ENCODE peak calls at places on chromosomes 3 and 15, in four cellular contexts. One of them, this sample, is unnamed.

GRCh38 chr3:53102601-53103147 is 27.6 kb downstream of the RFT1 start:
- DNase-seq in HepG2: no peak
- DNase-seq in SK-N-SH: no peak
- DNase-seq in HCT116: no peak
- DNase-seq in this sample: no peak

GRCh38 chr15:22808240-22808639 is 21.8 kb downstream of the NIPA1 start:
- DNase-seq in HepG2: no peak
- DNase-seq in SK-N-SH: no peak
- DNase-seq in HCT116: no peak
- DNase-seq in this sample: no peak

GRCh38 chr15:73273181-73274002 is 95.4 kb downstream of the HCN4 start:
- DNase-seq in HepG2: peak
- DNase-seq in SK-N-SH: peak
- DNase-seq in HCT116: peak
- DNase-seq in this sample: peak

GRCh38 chr3:81876826-81877225 is 115.4 kb upstream of the GBE1 start:
- DNase-seq in SK-N-SH: no peak
- DNase-seq in HepG2: no peak
- DNase-seq in HCT116: no peak
- DNase-seq in this sample: peak

GRCh38 chr3:125591116-125591755 is 4.1 kb downstream of the OSBPL11 start:
- DNase-seq in HCT116: no peak
- DNase-seq in SK-N-SH: peak
- DNase-seq in HepG2: no peak
- DNase-seq in this sample: no peak

GRCh38 chr3:15796771-15797599 is 794 bp downstream of the ANKRD28 start:
- DNase-seq in HepG2: peak
- DNase-seq in SK-N-SH: peak
- DNase-seq in HCT116: peak
- DNase-seq in this sample: no peak

GRCh38 chr3:15754047-15754446 is 43.7 kb downstream of the ANKRD28 start:
- DNase-seq in HCT116: no peak
- DNase-seq in SK-N-SH: no peak
- DNase-seq in HepG2: no peak
- DNase-seq in this sample: no peak

GRCh38 chr15:29821416-29822099 is 710 bp downstream of the TJP1 start:
- DNase-seq in HepG2: peak
- DNase-seq in HCT116: peak
- DNase-seq in SK-N-SH: peak
- DNase-seq in this sample: peak

GRCh38 chr3:128348075-128348474 is 118.6 kb downstream of the DNAJB8 start:
- DNase-seq in SK-N-SH: no peak
- DNase-seq in HepG2: no peak
- DNase-seq in HCT116: no peak
- DNase-seq in this sample: no peak

GRCh38 chr3:71305246-71306206 is 278.0 kb downstream of the FOXP1 start:
- DNase-seq in HepG2: peak
- DNase-seq in HCT116: no peak
- DNase-seq in SK-N-SH: no peak
- DNase-seq in this sample: no peak

GRCh38 chr3:140765246-140765645 is 87.4 kb downstream of the TRIM42 start:
- DNase-seq in HCT116: no peak
- DNase-seq in SK-N-SH: no peak
- DNase-seq in HepG2: no peak
- DNase-seq in this sample: no peak

GRCh38 chr3:126487151-126487771 is 11.6 kb upstream of the ZXDC start:
- DNase-seq in HCT116: no peak
- DNase-seq in HepG2: peak
- DNase-seq in SK-N-SH: no peak
- DNase-seq in this sample: no peak

GRCh38 chr3:72797773-72798543 is 50.3 kb downstream of the SHQ1 start:
- DNase-seq in HCT116: no peak
- DNase-seq in SK-N-SH: peak
- DNase-seq in HepG2: peak
- DNase-seq in this sample: no peak

GRCh38 chr3:13566462-13566748 is 17.5 kb downstream of the FBLN2 start:
- DNase-seq in HCT116: no peak
- DNase-seq in HepG2: no peak
- DNase-seq in SK-N-SH: no peak
- DNase-seq in this sample: no peak

GRCh38 chr3:86990734-86991481 is at the start of gene VGLL3:
- DNase-seq in SK-N-SH: peak
- DNase-seq in HCT116: no peak
- DNase-seq in HepG2: no peak
- DNase-seq in this sample: no peak

GRCh38 chr3:159586587-159587202 is 401.9 kb upstream of the IL12A start:
- DNase-seq in HCT116: peak
- DNase-seq in HepG2: peak
- DNase-seq in SK-N-SH: peak
- DNase-seq in this sample: no peak

GRCh38 chr3:107633327-107634141 is 110.8 kb downstream of the BBX start:
- DNase-seq in HCT116: no peak
- DNase-seq in HepG2: no peak
- DNase-seq in SK-N-SH: no peak
- DNase-seq in this sample: no peak

GRCh38 chr15:49674370-49674769 is 53.5 kb downstream of the DTWD1 start:
- DNase-seq in HCT116: no peak
- DNase-seq in SK-N-SH: no peak
- DNase-seq in HepG2: no peak
- DNase-seq in this sample: no peak

GRCh38 chr15:35857812-35858211 is 311.8 kb upstream of the DPH6 start:
- DNase-seq in HCT116: no peak
- DNase-seq in SK-N-SH: no peak
- DNase-seq in HepG2: no peak
- DNase-seq in this sample: no peak

GRCh38 chr15:49495993-49496747 is 73.1 kb downstream of the FGF7 start:
- DNase-seq in HepG2: no peak
- DNase-seq in SK-N-SH: no peak
- DNase-seq in HCT116: no peak
- DNase-seq in this sample: no peak

DNA sequence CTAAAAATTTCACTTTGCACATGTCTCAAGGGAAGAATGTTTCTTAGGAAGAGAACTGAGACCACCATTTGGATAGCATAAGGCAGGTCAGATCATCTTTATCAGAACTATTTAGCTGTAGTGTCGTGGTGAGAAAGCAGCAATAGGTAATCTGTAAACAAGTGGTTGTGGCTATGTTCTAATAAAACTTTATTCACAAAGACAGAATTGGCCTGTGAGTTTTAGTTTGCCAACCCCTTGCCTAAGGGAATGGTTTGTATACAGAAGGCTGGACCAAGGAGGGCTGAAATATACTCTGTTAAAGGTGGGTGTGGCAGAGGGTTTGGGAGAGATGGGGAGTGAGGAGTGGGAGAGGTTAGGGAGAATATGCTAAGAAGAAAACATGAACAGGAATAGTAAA is 10.6 kb upstream of the RBM5 start:
- DNase-seq in SK-N-SH: no peak
- DNase-seq in HepG2: no peak
- DNase-seq in HCT116: no peak
- DNase-seq in this sample: no peak
- TF ChIP-seq JUND in SK-N-SH: no peak
- TF ChIP-seq JUND in HepG2: no peak
- TF ChIP-seq JUND in HCT116: no peak
- TF ChIP-seq JUND in this sample: no peak

GRCh38 chr15:42499888-42500609 is 4.6 kb downstream of the SNAP23 start:
- DNase-seq in HCT116: no peak
- DNase-seq in HepG2: no peak
- DNase-seq in SK-N-SH: peak
- DNase-seq in this sample: no peak
- TF ChIP-seq JUND in HCT116: no peak
- TF ChIP-seq JUND in HepG2: no peak
- TF ChIP-seq JUND in SK-N-SH: no peak
- TF ChIP-seq JUND in this sample: no peak

GRCh38 chr15:31215490-31216209 is 111.0 kb upstream of the KLF13 start:
- DNase-seq in SK-N-SH: peak
- DNase-seq in HepG2: peak
- DNase-seq in HCT116: no peak
- DNase-seq in this sample: peak

GRCh38 chr15:31212286-31212685 is 110.8 kb upstream of the TRPM1 start:
- DNase-seq in HepG2: no peak
- DNase-seq in HCT116: no peak
- DNase-seq in SK-N-SH: no peak
- DNase-seq in this sample: no peak

GRCh38 chr15:31214864-31215489 is 111.7 kb upstream of the KLF13 start:
- DNase-seq in SK-N-SH: no peak
- DNase-seq in HCT116: no peak
- DNase-seq in HepG2: no peak
- DNase-seq in this sample: no peak

GRCh38 chr15:31212956-31213694 is 111.6 kb upstream of the TRPM1 start:
- DNase-seq in HepG2: no peak
- DNase-seq in SK-N-SH: no peak
- DNase-seq in HCT116: no peak
- DNase-seq in this sample: no peak

GRCh38 chr15:31214158-31214863 is 112.3 kb upstream of the KLF13 start:
- DNase-seq in HCT116: no peak
- DNase-seq in HepG2: no peak
- DNase-seq in SK-N-SH: no peak
- DNase-seq in this sample: no peak
- TF ChIP-seq JUND in HCT116: no peak
- TF ChIP-seq JUND in HepG2: no peak
- TF ChIP-seq JUND in SK-N-SH: no peak
- TF ChIP-seq JUND in this sample: no peak

GRCh38 chr15:90819390-90819789 is 49.0 kb upstream of the FURIN start:
- DNase-seq in HCT116: no peak
- DNase-seq in HepG2: no peak
- DNase-seq in SK-N-SH: no peak
- DNase-seq in this sample: no peak
- TF ChIP-seq JUND in HCT116: no peak
- TF ChIP-seq JUND in HepG2: no peak
- TF ChIP-seq JUND in SK-N-SH: no peak
- TF ChIP-seq JUND in this sample: no peak

DNA sequence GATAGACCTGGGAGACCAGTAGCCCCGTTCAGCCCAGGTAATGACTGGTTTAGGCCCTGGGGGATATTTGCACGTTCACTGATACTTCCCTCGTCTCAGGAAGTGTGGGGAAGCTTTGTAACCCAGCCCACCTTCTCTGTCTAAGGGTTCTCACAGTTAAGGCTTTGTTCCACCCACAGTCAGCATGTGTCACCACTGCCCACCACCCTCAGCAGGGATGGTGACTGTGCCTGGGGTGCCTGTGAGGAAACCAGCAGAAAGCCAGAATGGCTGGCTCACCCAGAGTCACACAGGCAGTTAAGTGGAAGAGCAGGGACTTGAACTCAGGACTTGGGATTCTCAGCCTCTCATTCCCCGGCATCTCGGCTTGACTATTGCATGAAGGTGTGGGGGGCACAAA is 5.2 kb downstream of the KBTBD13 start:
- DNase-seq in HCT116: no peak
- DNase-seq in HepG2: no peak
- DNase-seq in SK-N-SH: no peak
- DNase-seq in this sample: no peak
- TF ChIP-seq JUND in HCT116: no peak
- TF ChIP-seq JUND in HepG2: no peak
- TF ChIP-seq JUND in SK-N-SH: no peak
- TF ChIP-seq JUND in this sample: no peak

GRCh38 chr3:194097141-194097880 is 38.6 kb upstream of the HES1 start:
- DNase-seq in HepG2: no peak
- DNase-seq in HCT116: no peak
- DNase-seq in SK-N-SH: no peak
- DNase-seq in this sample: peak
- TF ChIP-seq JUND in HepG2: no peak
- TF ChIP-seq JUND in HCT116: no peak
- TF ChIP-seq JUND in SK-N-SH: no peak
- TF ChIP-seq JUND in this sample: no peak

GRCh38 chr3:188680189-188680588 is 491.6 kb upstream of the TPRG1 start:
- DNase-seq in HepG2: no peak
- DNase-seq in SK-N-SH: no peak
- DNase-seq in HCT116: no peak
- DNase-seq in this sample: no peak

GRCh38 chr3:188686319-188686718 is 485.5 kb upstream of the TPRG1 start:
- DNase-seq in HepG2: no peak
- DNase-seq in SK-N-SH: no peak
- DNase-seq in HCT116: no peak
- DNase-seq in this sample: no peak

GRCh38 chr3:188685789-188686188 is 486.0 kb upstream of the TPRG1 start:
- DNase-seq in HCT116: no peak
- DNase-seq in HepG2: no peak
- DNase-seq in SK-N-SH: no peak
- DNase-seq in this sample: no peak

GRCh38 chr3:188682316-188682715 is 489.5 kb upstream of the TPRG1 start:
- DNase-seq in HCT116: no peak
- DNase-seq in HepG2: no peak
- DNase-seq in SK-N-SH: no peak
- DNase-seq in this sample: no peak

DNA sequence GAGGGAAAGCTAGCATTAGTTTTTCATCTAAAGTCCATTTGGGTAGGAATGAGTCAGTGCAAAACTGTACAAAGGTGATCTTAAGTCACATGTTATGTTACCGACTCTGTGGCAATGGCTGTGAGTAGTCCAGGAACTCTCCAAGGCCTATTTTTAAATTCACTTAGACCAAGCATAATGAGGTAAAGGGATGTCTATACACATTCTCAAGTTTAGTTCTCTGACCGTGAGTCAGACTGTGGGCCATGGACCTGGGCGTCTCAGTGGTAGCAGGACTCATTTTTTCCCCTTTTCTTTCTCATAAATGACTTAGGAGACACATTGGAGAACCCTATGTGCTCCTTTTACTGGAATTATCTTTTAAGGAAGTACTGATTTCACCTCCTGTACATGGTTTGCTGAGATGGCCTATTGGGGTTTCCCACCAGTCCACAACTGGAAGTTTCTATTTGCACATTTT is 488.7 kb upstream of the TPRG1 start:
- DNase-seq in HCT116: no peak
- DNase-seq in HepG2: peak
- DNase-seq in SK-N-SH: no peak
- DNase-seq in this sample: no peak
- TF ChIP-seq JUND in HCT116: no peak
- TF ChIP-seq JUND in HepG2: no peak
- TF ChIP-seq JUND in SK-N-SH: no peak
- TF ChIP-seq JUND in this sample: no peak

DNA sequence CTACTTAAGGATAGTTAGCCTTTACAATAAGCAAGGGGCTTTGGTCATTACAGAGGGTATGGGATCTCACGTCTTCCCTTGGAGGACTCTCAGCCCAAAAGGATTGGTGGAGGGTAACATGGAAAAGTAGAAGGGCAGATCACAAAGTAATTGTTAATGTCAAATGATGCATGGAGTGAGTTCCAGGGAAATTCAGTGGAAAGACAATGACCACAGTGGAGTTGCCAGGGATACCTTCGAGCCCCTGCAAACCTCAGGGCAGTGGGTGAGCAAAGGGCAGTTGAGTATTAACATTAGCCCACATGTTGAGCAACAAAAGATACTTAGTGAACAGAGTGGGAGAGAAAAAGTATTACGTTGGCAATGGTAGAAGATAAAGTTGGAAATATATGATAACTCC is 593.4 kb upstream of the NR2F2 start:
- DNase-seq in SK-N-SH: no peak
- DNase-seq in HepG2: no peak
- DNase-seq in HCT116: no peak
- DNase-seq in this sample: no peak
- TF ChIP-seq JUND in SK-N-SH: no peak
- TF ChIP-seq JUND in HepG2: no peak
- TF ChIP-seq JUND in HCT116: no peak
- TF ChIP-seq JUND in this sample: no peak

This sample was measured in T47D.